ENCODE peak calls at places on chromosome 6, in eight cellular contexts. K is fibroblast of the aortic adventitia, I is heart left ventricle, V is cardiac fibroblast, G is NT2/D1, S is HFF-Myc, D is sigmoid colon, J is lower leg skin. O is an unnamed sample.

GRCh38 chr6:68638225-68638900 is 3.3 kb downstream of the ADGRB3 start:
- DNase-seq in K (peak), I (no peak), V (peak), G (no peak), S (no peak), D (peak), J (no peak), O (peak)

GRCh38 chr6:11848852-11849731 is 70.5 kb upstream of the ADTRP start:
- DNase-seq in K (peak), I (no peak), V (peak), G (no peak), S (no peak), D (no peak), J (no peak), O (peak)

GRCh38 chr6:119112856-119113530 is 34.5 kb upstream of the FAM184A start:
- DNase-seq in K (peak), I (no peak), V (peak), G (no peak), S (no peak), D (no peak), J (no peak), O (no peak)

GRCh38 chr6:155678361-155678760 is 222.7 kb upstream of the NOX3 start:
- DNase-seq in K (peak), I (no peak), V (no peak), G (no peak), S (peak), D (no peak), J (no peak), O (no peak)

GRCh38 chr6:138115877-138116660 is 8.8 kb upstream of the PERP start:
- DNase-seq in K (peak), I (peak), V (peak), G (peak), S (peak), D (peak), J (no peak), O (peak)

GRCh38 chr6:5054427-5054873 is 30.7 kb upstream of the PPP1R3G start:
- DNase-seq in K (peak), I (no peak), V (peak), G (no peak), S (no peak), D (no peak), J (no peak), O (no peak)

GRCh38 chr6:142207265-142207877 is 60.3 kb downstream of the VTA1 start:
- DNase-seq in K (peak), I (peak), V (peak), G (peak), S (peak), D (no peak), J (no peak), O (peak)

GRCh38 chr6:10014561-10014960 is 400.3 kb downstream of the TFAP2A start:
- DNase-seq in K (no peak), I (no peak), V (no peak), G (no peak), S (peak), D (no peak), J (peak), O (peak)

GRCh38 chr6:33123732-33124524 is 48.1 kb downstream of the HLA-DPB1 start:
- DNase-seq in K (peak), I (no peak), V (peak), G (no peak), S (peak), D (no peak), J (no peak), O (peak)

GRCh38 chr6:85273870-85274269 is 176.0 kb upstream of the NT5E start:
- DNase-seq in K (no peak), I (no peak), V (peak), G (no peak), S (no peak), D (no peak), J (no peak), O (no peak)

GRCh38 chr6:153625089-153625488 is 414.0 kb upstream of the OPRM1 start:
- DNase-seq in K (no peak), I (no peak), V (no peak), G (peak), S (no peak), D (no peak), J (no peak), O (no peak)

GRCh38 chr6:166237611-166238010 is 70.0 kb upstream of the TBXT start:
- DNase-seq in K (peak), I (no peak), V (no peak), G (no peak), S (no peak), D (no peak), J (no peak), O (peak)

GRCh38 chr6:31546339-31546961 is at the start of gene ATP6V1G2:
- DNase-seq in K (peak), I (peak), V (peak), G (peak), S (peak), D (peak), J (peak), O (peak)

GRCh38 chr6:15417811-15418210 is 171.9 kb downstream of the JARID2 start:
- DNase-seq in K (no peak), I (no peak), V (peak), G (no peak), S (no peak), D (no peak), J (no peak), O (peak)

GRCh38 chr6:144330017-144330416 is 44.9 kb downstream of the UTRN start:
- DNase-seq in K (no peak), I (no peak), V (no peak), G (no peak), S (no peak), D (no peak), J (no peak), O (no peak)

GRCh38 chr6:125984311-125984710 is 2.0 kb upstream of the TRMT11 start:
- DNase-seq in K (peak), I (no peak), V (peak), G (no peak), S (no peak), D (no peak), J (no peak), O (peak)

GRCh38 chr6:152298055-152298647 is 339.0 kb downstream of the SYNE1 start:
- DNase-seq in K (no peak), I (no peak), V (no peak), G (no peak), S (no peak), D (no peak), J (no peak), O (no peak)

GRCh38 chr6:163793584-163793983 is 379.1 kb downstream of the QKI start:
- DNase-seq in K (peak), I (no peak), V (peak), G (no peak), S (peak), D (no peak), J (no peak), O (peak)

GRCh38 chr6:11233936-11234573 is 1.6 kb upstream of the NEDD9 start:
- DNase-seq in K (no peak), I (no peak), V (no peak), G (no peak), S (no peak), D (no peak), J (no peak), O (no peak)

GRCh38 chr6:113437571-113437970 is 419.6 kb upstream of the MARCKS start:
- DNase-seq in K (no peak), I (no peak), V (no peak), G (no peak), S (no peak), D (no peak), J (no peak), O (no peak)

GRCh38 chr6:31763617-31763940 is 1.1 kb downstream of the SAPCD1 start:
- DNase-seq in K (peak), I (no peak), V (peak), G (peak), S (peak), D (no peak), J (no peak), O (peak)

GRCh38 chr6:55174211-55175013 is at the start of gene HCRTR2:
- DNase-seq in K (no peak), I (no peak), V (no peak), G (peak), S (no peak), D (no peak), J (no peak), O (no peak)

GRCh38 chr6:99425647-99426453 is 742 bp upstream of the PNISR start:
- DNase-seq in K (peak), I (peak), V (peak), G (peak), S (peak), D (peak), J (peak), O (peak)

GRCh38 chr6:1636272-1636825 is 26.6 kb downstream of the FOXC1 start:
- DNase-seq in K (no peak), I (no peak), V (no peak), G (no peak), S (no peak), D (peak), J (no peak), O (no peak)

GRCh38 chr6:158131926-158132325 is 36.1 kb downstream of the SERAC1 start:
- DNase-seq in K (peak), I (no peak), V (peak), G (no peak), S (peak), D (no peak), J (no peak), O (no peak)

GRCh38 chr6:24489470-24489869 is at the start of gene GPLD1:
- DNase-seq in K (no peak), I (no peak), V (no peak), G (no peak), S (no peak), D (no peak), J (no peak), O (no peak)

GRCh38 chr6:158698876-158699440 is 49.1 kb downstream of the SYTL3 start:
- DNase-seq in K (no peak), I (no peak), V (no peak), G (no peak), S (no peak), D (peak), J (no peak), O (no peak)

GRCh38 chr6:110298916-110299315 is 59.2 kb downstream of the METTL24 start:
- DNase-seq in K (no peak), I (no peak), V (no peak), G (no peak), S (no peak), D (no peak), J (no peak), O (no peak)

GRCh38 chr6:1382883-1383728 is 6.3 kb upstream of the FOXF2 start:
- DNase-seq in K (no peak), I (no peak), V (no peak), G (no peak), S (no peak), D (no peak), J (no peak), O (no peak)

GRCh38 chr6:143896096-143896880 is 32.0 kb downstream of the ZC2HC1B start:
- DNase-seq in K (no peak), I (no peak), V (peak), G (no peak), S (no peak), D (no peak), J (peak), O (no peak)

GRCh38 chr6:116352515-116353471 is 18.0 kb upstream of the DSE start:
- DNase-seq in K (peak), I (no peak), V (peak), G (no peak), S (no peak), D (no peak), J (no peak), O (peak)

GRCh38 chr6:56650191-56650590 is 7.5 kb upstream of the DST start:
- DNase-seq in K (no peak), I (no peak), V (peak), G (no peak), S (no peak), D (no peak), J (no peak), O (no peak)

GRCh38 chr6:143607168-143607567 is 70.6 kb upstream of the PHACTR2 start:
- DNase-seq in K (no peak), I (no peak), V (no peak), G (no peak), S (no peak), D (no peak), J (no peak), O (no peak)

GRCh38 chr6:87697581-87698552 is 4.2 kb downstream of the AKIRIN2 start:
- DNase-seq in K (peak), I (no peak), V (peak), G (no peak), S (peak), D (no peak), J (no peak), O (peak)

GRCh38 chr6:106142876-106143431 is 56.8 kb downstream of the PRDM1 start:
- DNase-seq in K (no peak), I (no peak), V (no peak), G (no peak), S (no peak), D (no peak), J (no peak), O (no peak)

GRCh38 chr6:72647489-72647888 is 25.6 kb downstream of the KCNQ5 start:
- DNase-seq in K (no peak), I (no peak), V (no peak), G (no peak), S (no peak), D (no peak), J (no peak), O (no peak)

GRCh38 chr6:41200901-41201783 is at the start of gene TREML2:
- DNase-seq in K (no peak), I (no peak), V (no peak), G (no peak), S (no peak), D (no peak), J (no peak), O (no peak)

GRCh38 chr6:119330520-119330919 is 19.0 kb downstream of the MAN1A1 start:
- DNase-seq in K (no peak), I (no peak), V (no peak), G (no peak), S (no peak), D (no peak), J (no peak), O (no peak)

GRCh38 chr6:18168264-18168663 is 13.0 kb downstream of the KDM1B start:
- DNase-seq in K (no peak), I (no peak), V (no peak), G (no peak), S (no peak), D (no peak), J (no peak), O (no peak)

GRCh38 chr6:18166314-18167007 is 11.2 kb downstream of the KDM1B start:
- DNase-seq in K (peak), I (no peak), V (peak), G (no peak), S (no peak), D (no peak), J (no peak), O (peak)

GRCh38 chr6:18177566-18177965 is 22.3 kb downstream of the KDM1B start:
- DNase-seq in K (no peak), I (no peak), V (no peak), G (no peak), S (no peak), D (no peak), J (no peak), O (no peak)

DNA sequence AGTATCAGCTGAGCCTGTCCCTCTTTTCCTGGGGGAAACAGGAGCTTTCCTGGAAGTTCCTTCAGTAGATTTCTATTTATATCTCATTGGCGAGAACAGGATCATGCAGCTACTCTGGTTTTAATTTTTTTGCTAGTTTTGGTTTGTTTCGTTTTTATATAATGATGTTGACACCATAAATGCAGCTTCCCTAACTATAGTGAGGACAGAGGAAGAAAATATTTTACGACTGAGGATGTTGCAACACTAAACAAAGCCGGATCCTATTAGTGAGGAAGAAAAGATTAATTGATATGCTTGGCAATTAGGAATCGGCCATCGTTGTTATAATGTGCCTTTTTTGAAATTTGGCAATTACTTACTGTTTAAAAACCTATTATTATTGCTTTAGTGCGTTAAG is 16.6 kb downstream of the KDM1B start:
- DNase-seq in K (no peak), I (no peak), V (no peak), G (no peak), S (no peak), D (no peak), J (no peak), O (peak)
- H3K4me3 ChIP-seq in K (no peak), I (no peak), V (no peak), G (no peak), S (no peak), D (no peak), J (no peak), O (no peak)

DNA sequence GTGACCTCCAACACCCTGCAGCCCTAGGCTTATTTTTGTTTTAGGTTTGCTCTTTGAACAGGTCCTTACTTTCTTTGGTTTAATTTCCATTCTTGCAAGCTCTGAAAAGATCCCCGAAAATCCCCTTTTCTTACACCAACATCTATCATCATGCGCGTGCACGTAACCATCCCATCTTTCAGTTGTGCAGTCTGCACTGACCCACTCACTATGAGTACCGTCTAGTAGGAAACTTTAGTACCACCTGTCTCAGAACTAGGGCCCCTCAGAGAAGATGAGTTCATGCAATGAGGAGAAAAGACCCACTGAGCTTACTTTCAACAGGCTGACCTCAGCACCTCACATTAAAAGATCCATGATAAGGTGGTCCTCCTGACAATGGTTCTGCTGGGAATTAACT is 120.6 kb upstream of the AGPAT4 start:
- DNase-seq in K (no peak), I (no peak), V (no peak), G (no peak), S (no peak), D (no peak), J (no peak), O (no peak)
- H3K4me3 ChIP-seq in K (no peak), I (no peak), V (no peak), G (no peak), S (no peak), D (no peak), J (no peak), O (no peak)

GRCh38 chr6:39729945-39730344 is 4.7 kb upstream of the KIF6 start:
- DNase-seq in K (no peak), I (no peak), V (no peak), G (no peak), S (no peak), D (no peak), J (no peak), O (no peak)

GRCh38 chr6:39724787-39725631 is at the start of gene KIF6:
- DNase-seq in K (peak), I (peak), V (peak), G (peak), S (peak), D (peak), J (peak), O (peak)

GRCh38 chr6:39731565-39731964 is 6.4 kb upstream of the KIF6 start:
- DNase-seq in K (no peak), I (no peak), V (no peak), G (no peak), S (no peak), D (no peak), J (no peak), O (no peak)

DNA sequence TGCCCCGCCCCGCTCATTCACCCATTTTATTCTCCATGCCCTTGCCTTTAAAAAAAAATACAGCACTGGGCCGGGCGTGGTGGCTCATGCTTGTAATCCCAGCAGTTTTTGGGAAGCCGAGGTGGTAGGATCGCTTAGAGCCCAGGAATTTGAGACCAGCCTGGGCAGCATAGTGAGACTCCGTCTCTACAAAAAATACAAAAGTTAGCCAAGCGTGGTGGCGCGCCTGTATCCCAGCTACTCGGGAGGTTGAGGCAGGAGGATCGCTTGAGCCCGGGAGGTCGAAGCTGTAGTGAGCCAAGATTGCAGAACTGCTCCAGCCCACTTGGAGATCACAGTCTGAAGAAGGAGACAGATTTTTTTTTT is 407 bp upstream of the KIF6 start:
- DNase-seq in K (no peak), I (no peak), V (no peak), G (no peak), S (no peak), D (no peak), J (no peak), O (no peak)
- H3K4me3 ChIP-seq in K (peak), I (peak), V (peak), G (no peak), S (no peak), D (peak), J (peak), O (peak)

DNA sequence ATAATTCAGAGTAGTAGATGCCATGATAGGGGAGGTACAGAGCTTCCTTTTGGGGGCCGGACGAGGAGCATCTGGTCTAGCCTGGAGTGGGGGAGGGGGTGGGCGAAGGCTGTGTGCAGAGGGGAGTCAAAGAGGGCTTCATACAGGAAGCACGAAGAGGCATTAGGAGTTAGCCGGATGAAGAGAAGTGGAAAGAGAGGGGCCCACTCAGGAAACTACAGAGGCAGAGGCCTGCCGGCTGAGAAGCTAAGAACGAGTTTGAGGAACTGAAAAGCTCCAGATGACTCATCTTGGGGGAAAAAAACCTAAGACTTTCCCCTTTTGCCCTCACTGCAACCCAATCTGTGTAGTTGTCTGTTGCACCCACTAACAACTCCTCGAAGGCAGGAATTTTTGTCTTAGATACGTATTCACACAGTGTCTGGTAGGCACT is 664 bp downstream of the CNPY3 start:
- DNase-seq in K (peak), I (peak), V (peak), G (peak), S (peak), D (peak), J (peak), O (peak)
- H3K4me3 ChIP-seq in K (peak), I (peak), V (peak), G (peak), S (peak), D (peak), J (peak), O (peak)

O was measured in AG10803.